ENCODE peak calls at places on chromosomes 5 and 9, in nine cellular contexts. One of them, this sample, is unnamed.

GRCh38 chr5:37435261-37435660 is 56.1 kb downstream of the WDR70 start:
- DNase-seq in neuronal stem cell: no peak
- DNase-seq in NCI-H510A: no peak
- DNase-seq in bronchial epithelial cell: no peak
- DNase-seq in ovary: no peak
- DNase-seq in H54: no peak
- DNase-seq in neural crest cell: no peak
- DNase-seq in ELR: peak
- DNase-seq in activated naive CD4-positive, alpha-beta T cell treated with anti-CD3 and anti-CD28 coated beads for 36 hours: no peak
- DNase-seq in this sample: no peak

GRCh38 chr5:926416-927171 is 33.9 kb downstream of the TRIP13 start:
- DNase-seq in neuronal stem cell: peak
- DNase-seq in NCI-H510A: no peak
- DNase-seq in bronchial epithelial cell: peak
- DNase-seq in ovary: no peak
- DNase-seq in H54: no peak
- DNase-seq in neural crest cell: peak
- DNase-seq in ELR: no peak
- DNase-seq in activated naive CD4-positive, alpha-beta T cell treated with anti-CD3 and anti-CD28 coated beads for 36 hours: peak
- DNase-seq in this sample: no peak

GRCh38 chr9:134173127-134174072 is 9.0 kb upstream of the RNU6ATAC start:
- DNase-seq in neuronal stem cell: no peak
- DNase-seq in NCI-H510A: no peak
- DNase-seq in bronchial epithelial cell: no peak
- DNase-seq in ovary: peak
- DNase-seq in H54: no peak
- DNase-seq in neural crest cell: no peak
- DNase-seq in ELR: no peak
- DNase-seq in activated naive CD4-positive, alpha-beta T cell treated with anti-CD3 and anti-CD28 coated beads for 36 hours: no peak
- DNase-seq in this sample: no peak

GRCh38 chr5:72937517-72938061 is 18.3 kb upstream of the FCHO2 start:
- DNase-seq in neuronal stem cell: no peak
- DNase-seq in NCI-H510A: no peak
- DNase-seq in bronchial epithelial cell: peak
- DNase-seq in ovary: no peak
- DNase-seq in H54: no peak
- DNase-seq in neural crest cell: no peak
- DNase-seq in ELR: no peak
- DNase-seq in activated naive CD4-positive, alpha-beta T cell treated with anti-CD3 and anti-CD28 coated beads for 36 hours: no peak
- DNase-seq in this sample: no peak

GRCh38 chr5:83608122-83608521 is 112.5 kb downstream of the HAPLN1 start:
- DNase-seq in neuronal stem cell: peak
- DNase-seq in NCI-H510A: peak
- DNase-seq in bronchial epithelial cell: peak
- DNase-seq in ovary: no peak
- DNase-seq in H54: peak
- DNase-seq in neural crest cell: peak
- DNase-seq in ELR: peak
- DNase-seq in activated naive CD4-positive, alpha-beta T cell treated with anti-CD3 and anti-CD28 coated beads for 36 hours: peak
- DNase-seq in this sample: no peak

GRCh38 chr5:154369682-154370081 is 76.1 kb upstream of the SAP30L start:
- DNase-seq in neuronal stem cell: no peak
- DNase-seq in NCI-H510A: no peak
- DNase-seq in bronchial epithelial cell: no peak
- DNase-seq in ovary: no peak
- DNase-seq in H54: peak
- DNase-seq in neural crest cell: no peak
- DNase-seq in ELR: peak
- DNase-seq in activated naive CD4-positive, alpha-beta T cell treated with anti-CD3 and anti-CD28 coated beads for 36 hours: no peak
- DNase-seq in this sample: no peak

GRCh38 chr5:95966005-95966404 is 4.4 kb upstream of the ELL2 start:
- DNase-seq in neuronal stem cell: no peak
- DNase-seq in NCI-H510A: peak
- DNase-seq in bronchial epithelial cell: no peak
- DNase-seq in ovary: no peak
- DNase-seq in H54: no peak
- DNase-seq in neural crest cell: no peak
- DNase-seq in ELR: no peak
- DNase-seq in activated naive CD4-positive, alpha-beta T cell treated with anti-CD3 and anti-CD28 coated beads for 36 hours: no peak
- DNase-seq in this sample: no peak

GRCh38 chr9:125241863-125242739 is 958 bp upstream of the HSPA5 start:
- DNase-seq in neuronal stem cell: no peak
- DNase-seq in NCI-H510A: no peak
- DNase-seq in bronchial epithelial cell: no peak
- DNase-seq in ovary: no peak
- DNase-seq in H54: no peak
- DNase-seq in neural crest cell: no peak
- DNase-seq in ELR: no peak
- DNase-seq in activated naive CD4-positive, alpha-beta T cell treated with anti-CD3 and anti-CD28 coated beads for 36 hours: peak
- DNase-seq in this sample: peak

GRCh38 chr5:129963359-129963758 is 59.1 kb downstream of the CHSY3 start:
- DNase-seq in neuronal stem cell: no peak
- DNase-seq in NCI-H510A: no peak
- DNase-seq in bronchial epithelial cell: peak
- DNase-seq in ovary: no peak
- DNase-seq in H54: no peak
- DNase-seq in neural crest cell: no peak
- DNase-seq in ELR: peak
- DNase-seq in activated naive CD4-positive, alpha-beta T cell treated with anti-CD3 and anti-CD28 coated beads for 36 hours: no peak
- DNase-seq in this sample: no peak

GRCh38 chr9:17799383-17799782 is 220.5 kb downstream of the SH3GL2 start:
- DNase-seq in neuronal stem cell: no peak
- DNase-seq in NCI-H510A: no peak
- DNase-seq in bronchial epithelial cell: peak
- DNase-seq in ovary: no peak
- DNase-seq in H54: peak
- DNase-seq in neural crest cell: no peak
- DNase-seq in ELR: peak
- DNase-seq in activated naive CD4-positive, alpha-beta T cell treated with anti-CD3 and anti-CD28 coated beads for 36 hours: no peak
- DNase-seq in this sample: no peak

GRCh38 chr5:157513182-157513581 is 53.2 kb downstream of the NIPAL4 start:
- DNase-seq in neuronal stem cell: no peak
- DNase-seq in NCI-H510A: no peak
- DNase-seq in bronchial epithelial cell: no peak
- DNase-seq in ovary: no peak
- DNase-seq in H54: no peak
- DNase-seq in neural crest cell: no peak
- DNase-seq in ELR: no peak
- DNase-seq in activated naive CD4-positive, alpha-beta T cell treated with anti-CD3 and anti-CD28 coated beads for 36 hours: no peak
- DNase-seq in this sample: no peak

GRCh38 chr5:43041131-43041668 is 1.1 kb upstream of the ANXA2R start:
- DNase-seq in neuronal stem cell: no peak
- DNase-seq in NCI-H510A: no peak
- DNase-seq in bronchial epithelial cell: no peak
- DNase-seq in ovary: no peak
- DNase-seq in H54: no peak
- DNase-seq in neural crest cell: no peak
- DNase-seq in ELR: no peak
- DNase-seq in activated naive CD4-positive, alpha-beta T cell treated with anti-CD3 and anti-CD28 coated beads for 36 hours: peak
- DNase-seq in this sample: no peak

GRCh38 chr9:16870606-16871357 is at the start of gene BNC2:
- DNase-seq in neuronal stem cell: peak
- DNase-seq in NCI-H510A: no peak
- DNase-seq in bronchial epithelial cell: no peak
- DNase-seq in ovary: peak
- DNase-seq in H54: peak
- DNase-seq in neural crest cell: peak
- DNase-seq in ELR: peak
- DNase-seq in activated naive CD4-positive, alpha-beta T cell treated with anti-CD3 and anti-CD28 coated beads for 36 hours: no peak
- DNase-seq in this sample: no peak

GRCh38 chr5:16406630-16407029 is 59.0 kb downstream of the ZNF622 start:
- DNase-seq in neuronal stem cell: no peak
- DNase-seq in NCI-H510A: no peak
- DNase-seq in bronchial epithelial cell: no peak
- DNase-seq in ovary: no peak
- DNase-seq in H54: no peak
- DNase-seq in neural crest cell: no peak
- DNase-seq in ELR: no peak
- DNase-seq in activated naive CD4-positive, alpha-beta T cell treated with anti-CD3 and anti-CD28 coated beads for 36 hours: no peak
- DNase-seq in this sample: no peak

GRCh38 chr5:67799732-67800234 is 415.8 kb upstream of the PIK3R1 start:
- DNase-seq in neuronal stem cell: no peak
- DNase-seq in NCI-H510A: no peak
- DNase-seq in bronchial epithelial cell: no peak
- DNase-seq in ovary: no peak
- DNase-seq in H54: no peak
- DNase-seq in neural crest cell: no peak
- DNase-seq in ELR: no peak
- DNase-seq in activated naive CD4-positive, alpha-beta T cell treated with anti-CD3 and anti-CD28 coated beads for 36 hours: no peak
- DNase-seq in this sample: no peak

GRCh38 chr9:82117528-82117927 is 129.0 kb downstream of the SPATA31D1 start:
- DNase-seq in neuronal stem cell: no peak
- DNase-seq in NCI-H510A: no peak
- DNase-seq in bronchial epithelial cell: no peak
- DNase-seq in ovary: no peak
- DNase-seq in H54: no peak
- DNase-seq in neural crest cell: no peak
- DNase-seq in ELR: no peak
- DNase-seq in activated naive CD4-positive, alpha-beta T cell treated with anti-CD3 and anti-CD28 coated beads for 36 hours: no peak
- DNase-seq in this sample: no peak

GRCh38 chr5:135425641-135426040 is 21.5 kb downstream of the DCANP1 start:
- DNase-seq in neuronal stem cell: no peak
- DNase-seq in NCI-H510A: no peak
- DNase-seq in bronchial epithelial cell: no peak
- DNase-seq in ovary: no peak
- DNase-seq in H54: no peak
- DNase-seq in neural crest cell: no peak
- DNase-seq in ELR: no peak
- DNase-seq in activated naive CD4-positive, alpha-beta T cell treated with anti-CD3 and anti-CD28 coated beads for 36 hours: no peak
- DNase-seq in this sample: no peak

GRCh38 chr9:120017971-120018370 is 562.0 kb downstream of the CDK5RAP2 start:
- DNase-seq in neuronal stem cell: no peak
- DNase-seq in NCI-H510A: no peak
- DNase-seq in bronchial epithelial cell: no peak
- DNase-seq in ovary: no peak
- DNase-seq in H54: no peak
- DNase-seq in neural crest cell: no peak
- DNase-seq in ELR: no peak
- DNase-seq in activated naive CD4-positive, alpha-beta T cell treated with anti-CD3 and anti-CD28 coated beads for 36 hours: no peak
- DNase-seq in this sample: no peak

GRCh38 chr5:15499528-15500325 is at the start of gene FBXL7:
- DNase-seq in neuronal stem cell: peak
- DNase-seq in NCI-H510A: peak
- DNase-seq in bronchial epithelial cell: peak
- DNase-seq in ovary: peak
- DNase-seq in H54: peak
- DNase-seq in neural crest cell: peak
- DNase-seq in ELR: peak
- DNase-seq in activated naive CD4-positive, alpha-beta T cell treated with anti-CD3 and anti-CD28 coated beads for 36 hours: no peak
- DNase-seq in this sample: no peak

GRCh38 chr5:14471557-14471956 is 110.0 kb upstream of the OTULINL start:
- DNase-seq in neuronal stem cell: no peak
- DNase-seq in NCI-H510A: no peak
- DNase-seq in bronchial epithelial cell: no peak
- DNase-seq in ovary: no peak
- DNase-seq in H54: no peak
- DNase-seq in neural crest cell: no peak
- DNase-seq in ELR: no peak
- DNase-seq in activated naive CD4-positive, alpha-beta T cell treated with anti-CD3 and anti-CD28 coated beads for 36 hours: no peak
- DNase-seq in this sample: no peak

GRCh38 chr5:114174131-114174530 is 187.7 kb upstream of the KCNN2 start:
- DNase-seq in neuronal stem cell: no peak
- DNase-seq in NCI-H510A: no peak
- DNase-seq in bronchial epithelial cell: no peak
- DNase-seq in ovary: no peak
- DNase-seq in H54: no peak
- DNase-seq in neural crest cell: no peak
- DNase-seq in ELR: peak
- DNase-seq in activated naive CD4-positive, alpha-beta T cell treated with anti-CD3 and anti-CD28 coated beads for 36 hours: no peak
- DNase-seq in this sample: no peak

GRCh38 chr5:10725636-10726035 is 35.4 kb downstream of the DAP start:
- DNase-seq in neuronal stem cell: no peak
- DNase-seq in NCI-H510A: no peak
- DNase-seq in bronchial epithelial cell: no peak
- DNase-seq in ovary: no peak
- DNase-seq in H54: no peak
- DNase-seq in neural crest cell: no peak
- DNase-seq in ELR: peak
- DNase-seq in activated naive CD4-positive, alpha-beta T cell treated with anti-CD3 and anti-CD28 coated beads for 36 hours: no peak
- DNase-seq in this sample: no peak